ENCODE peak calls at places on chromosomes 12 and 14, in seven cellular contexts. S, W, R, M, Y, T and F are unnamed samples.

GRCh38 chr12:71536279-71536938 is 96.8 kb downstream of the LGR5 start:
- DNase-seq in T (no peak), Y (no peak), R (no peak), W (no peak), M (no peak), S (no peak), F (no peak)

GRCh38 chr14:53929871-53930685 is 26.5 kb downstream of the BMP4 start:
- DNase-seq in W (no peak), Y (peak), M (no peak), T (peak), R (no peak), S (no peak), F (no peak)

GRCh38 chr12:71948390-71948789 is 9.7 kb downstream of the TPH2 start:
- DNase-seq in S (no peak), Y (no peak), T (no peak), W (no peak), M (no peak), R (no peak), F (no peak)

GRCh38 chr12:8779281-8779680 is 43.1 kb upstream of the A2ML1 start:
- DNase-seq in Y (no peak), R (no peak), T (no peak), W (no peak), M (no peak), S (no peak), F (no peak)

GRCh38 chr12:68622250-68622649 is 11.6 kb downstream of the RAP1B start:
- DNase-seq in S (peak), M (no peak), W (no peak), R (no peak), Y (no peak), T (no peak), F (no peak)

GRCh38 chr12:104064842-104065441 is 611 bp downstream of the HCFC2 start:
- DNase-seq in W (no peak), R (no peak), Y (peak), M (peak), T (peak), S (no peak), F (peak)

GRCh38 chr12:114691810-114692557 is 8.0 kb upstream of the TBX3 start:
- DNase-seq in M (peak), Y (no peak), S (no peak), W (no peak), T (peak), R (no peak), F (peak)

GRCh38 chr12:29320295-29321090 is 60.5 kb downstream of the ERGIC2 start:
- DNase-seq in T (no peak), Y (no peak), W (peak), S (peak), M (no peak), R (no peak), F (no peak)

GRCh38 chr14:68820999-68821683 is 28.3 kb upstream of the ZFP36L1 start:
- DNase-seq in S (no peak), M (peak), T (no peak), R (no peak), Y (peak), W (no peak), F (no peak)

GRCh38 chr12:92047058-92047826 is 98.4 kb downstream of the BTG1 start:
- DNase-seq in S (peak), Y (no peak), T (no peak), M (no peak), R (no peak), W (no peak), F (no peak)

GRCh38 chr14:50762001-50762930 is 68.7 kb downstream of the NIN start:
- DNase-seq in R (no peak), T (no peak), S (peak), Y (no peak), M (no peak), W (peak), F (no peak)

GRCh38 chr12:76183459-76184186 is 99.1 kb upstream of the NAP1L1 start:
- DNase-seq in W (peak), R (no peak), Y (no peak), T (no peak), M (no peak), S (peak), F (peak)

GRCh38 chr14:85532981-85533820 is 3.3 kb downstream of the FLRT2 start:
- DNase-seq in R (peak), W (no peak), T (peak), Y (peak), S (peak), M (peak), F (peak)

GRCh38 chr12:43004908-43005307 is 415.4 kb upstream of the PRICKLE1 start:
- DNase-seq in Y (no peak), W (no peak), M (no peak), T (no peak), S (no peak), R (no peak), F (no peak)

GRCh38 chr12:124786065-124786964 is 77.3 kb downstream of the SCARB1 start:
- DNase-seq in Y (peak), S (peak), T (peak), R (peak), W (peak), M (no peak), F (peak)

GRCh38 chr12:29795715-29796114 is 12.0 kb upstream of the TMTC1 start:
- DNase-seq in M (no peak), Y (no peak), R (no peak), W (no peak), S (no peak), T (no peak), F (no peak)

GRCh38 chr12:41521872-41522379 is 333.8 kb downstream of the PDZRN4 start:
- DNase-seq in R (no peak), Y (no peak), S (peak), M (no peak), T (no peak), W (peak), F (no peak)

GRCh38 chr12:121825041-121825523 is 21.3 kb downstream of the SETD1B start:
- DNase-seq in S (no peak), T (no peak), Y (no peak), M (peak), W (no peak), R (peak), F (no peak)

GRCh38 chr14:89360277-89360676 is 56.8 kb downstream of the FOXN3 start:
- DNase-seq in W (no peak), R (no peak), T (no peak), M (no peak), Y (no peak), S (no peak), F (no peak)

GRCh38 chr14:42927313-42927712 is 1320.6 kb downstream of the LRFN5 start:
- DNase-seq in W (no peak), S (no peak), T (no peak), R (no peak), Y (no peak), M (no peak), F (no peak)

GRCh38 chr14:96532632-96533031 is 30.4 kb downstream of the PAPOLA start:
- DNase-seq in Y (no peak), R (no peak), S (no peak), T (no peak), W (no peak), M (no peak), F (no peak)

GRCh38 chr12:74539765-74540526 is 2.3 kb downstream of the ATXN7L3B start:
- DNase-seq in W (no peak), Y (no peak), T (peak), S (peak), M (no peak), R (no peak), F (no peak)

GRCh38 chr12:14473707-14474287 is 93.9 kb downstream of the PLBD1 start:
- DNase-seq in R (no peak), S (peak), W (no peak), M (no peak), Y (no peak), T (no peak), F (no peak)

GRCh38 chr12:38424436-38424835 is 107.9 kb downstream of the ALG10B start:
- DNase-seq in Y (no peak), T (no peak), S (no peak), W (no peak), M (no peak), R (no peak), F (no peak)

GRCh38 chr14:88598097-88598675 is 35.3 kb downstream of the ZC3H14 start:
- DNase-seq in M (no peak), Y (no peak), R (no peak), W (no peak), T (no peak), S (no peak), F (no peak)

GRCh38 chr12:46219892-46220655 is 48.8 kb downstream of the SLC38A1 start:
- DNase-seq in S (peak), M (no peak), Y (peak), T (no peak), R (no peak), W (peak), F (peak)

GRCh38 chr14:91722386-91722785 is 9.5 kb downstream of the CATSPERB start:
- DNase-seq in M (no peak), Y (no peak), R (no peak), T (no peak), S (no peak), W (no peak), F (no peak)

GRCh38 chr12:31118347-31118830 is 44.7 kb downstream of the DDX11 start:
- DNase-seq in T (no peak), Y (peak), W (no peak), S (no peak), R (no peak), M (peak), F (no peak)

GRCh38 chr12:92403210-92404175 is 257.8 kb upstream of the BTG1 start:
- DNase-seq in Y (peak), T (no peak), W (no peak), M (no peak), R (no peak), S (no peak), F (no peak)

GRCh38 chr14:75858375-75858774 is 123.4 kb downstream of the TGFB3 start:
- DNase-seq in S (no peak), M (no peak), W (no peak), T (no peak), Y (no peak), R (no peak), F (no peak)

GRCh38 chr14:78902010-78902623 is 731.9 kb downstream of the NRXN3 start:
- DNase-seq in T (peak), M (no peak), W (peak), S (peak), R (no peak), Y (no peak), F (peak)

GRCh38 chr14:26401170-26401968 is 196.5 kb downstream of the NOVA1 start:
- DNase-seq in R (no peak), M (no peak), Y (no peak), W (no peak), S (no peak), T (no peak), F (no peak)

GRCh38 chr14:76101980-76102379 is 49.7 kb upstream of the GPATCH2L start:
- DNase-seq in T (no peak), Y (no peak), M (no peak), W (no peak), R (no peak), S (no peak), F (no peak)

GRCh38 chr12:96240251-96240650 is 46.1 kb downstream of the ELK3 start:
- DNase-seq in M (no peak), W (no peak), R (no peak), S (no peak), T (no peak), Y (no peak), F (no peak)

GRCh38 chr14:50402965-50403364 is 6.3 kb upstream of the CDKL1 start:
- DNase-seq in Y (no peak), R (no peak), S (no peak), T (no peak), M (no peak), W (no peak), F (no peak)

GRCh38 chr12:109069307-109070231 is 17.2 kb downstream of the USP30 start:
- DNase-seq in W (no peak), S (no peak), T (no peak), Y (peak), M (peak), R (no peak), F (no peak)
- TF ChIP-seq CTCF in W (no peak), S (no peak), T (no peak), Y (no peak), M (no peak), R (no peak), F (no peak)

GRCh38 chr12:53775478-53776145 is 23.8 kb upstream of the CISTR start:
- DNase-seq in Y (no peak), M (no peak), R (peak), W (no peak), S (no peak), T (no peak), F (no peak)
- H3K27ac ChIP-seq in Y (no peak), M (no peak), R (peak), W (no peak), S (no peak), T (no peak), F (no peak)

GRCh38 chr14:61372379-61372778 is 51.0 kb downstream of the PRKCH start:
- DNase-seq in Y (no peak), T (no peak), R (no peak), S (no peak), W (no peak), M (no peak), F (no peak)
- TF ChIP-seq CTCF in Y (no peak), T (no peak), R (no peak), S (no peak), W (no peak), M (no peak), F (no peak)

GRCh38 chr14:105119410-105120025 is 49.1 kb downstream of the JAG2 start:
- DNase-seq in W (no peak), R (peak), Y (no peak), T (no peak), S (no peak), M (no peak), F (no peak)

GRCh38 chr14:105116451-105117256 is 51.4 kb upstream of the GPR132 start:
- DNase-seq in R (no peak), M (no peak), S (no peak), T (no peak), W (no peak), Y (no peak), F (no peak)

GRCh38 chr14:105118646-105119409 is 49.7 kb downstream of the JAG2 start:
- DNase-seq in Y (no peak), T (no peak), S (no peak), W (no peak), M (no peak), R (no peak), F (no peak)

GRCh38 chr14:105117257-105117646 is 51.3 kb downstream of the JAG2 start:
- DNase-seq in M (no peak), S (no peak), T (no peak), R (peak), W (no peak), Y (no peak), F (no peak)

DNA sequence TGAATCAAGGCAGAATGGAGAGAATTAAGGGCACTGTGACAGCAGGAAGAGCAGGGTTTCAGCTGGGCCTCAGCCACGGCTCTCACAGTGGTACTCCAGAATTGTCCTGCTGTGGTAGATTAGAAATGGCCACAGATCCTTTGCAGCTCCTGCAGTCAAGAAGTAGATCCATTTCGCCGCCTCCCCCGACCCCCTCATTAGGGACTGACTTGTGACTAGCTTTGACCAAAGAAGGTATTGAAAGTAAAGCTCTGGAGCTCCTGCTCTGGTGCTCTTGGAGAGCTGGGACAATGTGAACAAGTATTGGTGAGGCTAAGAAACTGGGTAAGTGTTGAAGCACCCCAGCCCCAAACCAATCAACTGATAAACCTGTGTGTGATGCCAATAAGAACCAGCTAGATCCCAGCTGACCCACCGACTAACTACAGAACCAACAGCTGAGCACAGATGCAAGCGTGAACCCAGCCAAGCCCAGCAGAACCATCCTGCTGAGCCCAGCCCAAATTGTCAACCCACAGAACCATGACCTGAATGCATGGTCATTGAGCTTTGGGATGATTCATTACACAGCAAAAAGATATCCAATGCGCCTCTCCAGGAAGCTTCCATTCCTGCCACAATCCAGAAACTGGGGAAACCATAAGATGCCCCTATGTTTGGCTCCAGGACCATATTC is 50.7 kb downstream of the JAG2 start:
- DNase-seq in Y (no peak), R (peak), T (no peak), S (no peak), M (no peak), W (no peak), F (no peak)
- H3K27ac ChIP-seq in Y (no peak), R (no peak), T (no peak), S (no peak), M (no peak), W (no peak), F (no peak)

GRCh38 chr12:100075598-100075997 is 67.1 kb downstream of the BLTP3B start:
- DNase-seq in W (no peak), Y (no peak), T (no peak), R (no peak), S (no peak), M (no peak), F (no peak)

GRCh38 chr12:100083308-100083707 is 59.4 kb downstream of the BLTP3B start:
- DNase-seq in M (no peak), W (no peak), S (no peak), Y (no peak), R (no peak), T (no peak), F (no peak)

GRCh38 chr12:100077367-100077766 is 65.3 kb downstream of the BLTP3B start:
- DNase-seq in W (no peak), M (no peak), S (peak), T (no peak), R (no peak), Y (no peak), F (no peak)
- TF ChIP-seq CTCF in W (peak), M (no peak), S (no peak), T (no peak), R (no peak), Y (no peak), F (peak)

GRCh38 chr12:62660763-62661162 is 194.1 kb downstream of the MON2 start:
- DNase-seq in S (peak), M (no peak), R (no peak), T (no peak), Y (no peak), W (no peak), F (no peak)

GRCh38 chr12:62659457-62660295 is 193.1 kb downstream of the MON2 start:
- DNase-seq in M (no peak), T (no peak), W (no peak), R (no peak), S (no peak), Y (no peak), F (no peak)

GRCh38 chr12:62657363-62657632 is 190.7 kb downstream of the MON2 start:
- DNase-seq in T (no peak), W (no peak), R (no peak), Y (no peak), S (no peak), M (no peak), F (no peak)

GRCh38 chr12:62656576-62657362 is 190.1 kb downstream of the MON2 start:
- DNase-seq in T (no peak), S (no peak), M (no peak), W (no peak), Y (no peak), R (no peak), F (no peak)

GRCh38 chr12:62658910-62659309 is 192.3 kb downstream of the MON2 start:
- DNase-seq in Y (no peak), T (no peak), M (no peak), R (no peak), W (no peak), S (no peak), F (no peak)
- H3K27ac ChIP-seq in Y (no peak), T (no peak), M (no peak), R (no peak), W (no peak), S (no peak), F (no peak)